ENCODE peak calls at places on chromosomes 13 and 19, in nine cellular contexts. E is heart right ventricle; B is thoracic aorta; F is neural progenitor cell; N is transverse colon; Y is thyroid gland; X is CD8-positive, alpha-beta memory T cell; V is GM23248; P is breast epithelium. Z is an unnamed sample.

GRCh38 chr13:31918707-31919106 is 112.9 kb upstream of the FRY start:
- DNase-seq in E (no peak), B (no peak), F (no peak), N (no peak), Y (no peak), X (no peak), V (no peak), P (no peak), Z (no peak)

GRCh38 chr13:74026753-74027152 is 107.5 kb downstream of the KLF12 start:
- DNase-seq in E (no peak), B (no peak), F (no peak), N (peak; percentile 44), Y (no peak), X (peak; percentile 69), V (no peak), P (no peak), Z (peak; percentile 53)

GRCh38 chr19:40689339-40690049 is 957 bp downstream of the NUMBL start:
- DNase-seq in E (peak; percentile 44), B (no peak), F (peak; percentile 51), N (no peak), Y (no peak), X (peak; percentile 26), V (peak; percentile 59), P (no peak), Z (no peak)

GRCh38 chr19:6586726-6587092 is 4.2 kb downstream of the CD70 start:
- DNase-seq in E (no peak), B (no peak), F (no peak), N (no peak), Y (no peak), X (no peak), V (no peak), P (no peak), Z (no peak)

GRCh38 chr13:46165485-46166220 is 16.3 kb downstream of the LCP1 start:
- DNase-seq in E (no peak), B (no peak), F (no peak), N (no peak), Y (no peak), X (peak; percentile 30), V (no peak), P (no peak), Z (no peak)

GRCh38 chr13:30810261-30810701 is 74.9 kb downstream of the ALOX5AP start:
- DNase-seq in E (no peak), B (no peak), F (no peak), N (no peak), Y (no peak), X (no peak), V (no peak), P (peak; percentile 80), Z (no peak)

GRCh38 chr19:38670921-38671398 is 23.5 kb downstream of the ACTN4 start:
- DNase-seq in E (no peak), B (no peak), F (no peak), N (no peak), Y (no peak), X (no peak), V (peak; percentile 62), P (no peak), Z (peak; percentile 95)

GRCh38 chr19:40177286-40178070 is 13.7 kb upstream of the MAP3K10 start:
- DNase-seq in E (no peak), B (no peak), F (no peak), N (no peak), Y (no peak), X (no peak), V (peak; percentile 53), P (no peak), Z (no peak)

GRCh38 chr19:16373539-16373938 is 48.9 kb downstream of the KLF2 start:
- DNase-seq in E (no peak), B (no peak), F (no peak), N (no peak), Y (no peak), X (no peak), V (peak; percentile 47), P (no peak), Z (no peak)

GRCh38 chr13:34777914-34778303 is 164.2 kb upstream of the NBEA start:
- DNase-seq in E (no peak), B (no peak), F (no peak), N (no peak), Y (no peak), X (no peak), V (no peak), P (no peak), Z (no peak)

GRCh38 chr19:53532362-53532761 is 5.6 kb upstream of the ZNF331 start:
- DNase-seq in E (no peak), B (no peak), F (no peak), N (no peak), Y (no peak), X (no peak), V (peak; percentile 47), P (no peak), Z (no peak)

GRCh38 chr19:49560358-49560900 is 19.9 kb downstream of the NOSIP start:
- DNase-seq in E (no peak), B (no peak), F (no peak), N (peak; percentile 49), Y (no peak), X (peak; percentile 51), V (no peak), P (peak; percentile 31), Z (peak; percentile 55)

DNA sequence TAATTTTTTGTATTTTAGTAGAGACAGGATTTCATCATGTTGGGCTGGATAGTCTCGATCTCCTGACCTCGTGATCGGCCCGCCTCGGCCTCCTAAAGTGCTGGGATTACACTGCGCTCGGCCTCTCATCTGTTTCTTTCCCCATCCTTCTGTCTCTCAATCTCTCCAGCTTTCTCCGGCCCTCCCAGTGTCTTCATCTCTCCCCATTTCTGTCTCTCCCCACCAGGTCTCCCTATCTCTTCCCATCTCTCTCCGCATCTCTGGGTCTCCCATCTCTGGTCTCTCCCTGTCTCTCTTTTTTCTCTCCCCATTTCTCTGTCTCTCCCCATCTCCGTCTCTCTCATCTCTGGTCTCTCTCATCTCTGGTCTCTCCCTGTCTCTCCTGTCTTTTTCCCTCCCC is 12.2 kb upstream of the NFIX start:
- DNase-seq in E (no peak), B (no peak), F (no peak), N (no peak), Y (no peak), X (no peak), V (no peak), P (no peak), Z (no peak)
- H3K4me1 ChIP-seq in E (peaks cover 17% of the 10 kb centered on the region), B (peaks cover 5% of the 10 kb centered on the region), F (no peaks in the 10 kb centered on the region), N (peaks cover 5% of the 10 kb centered on the region), Y (peaks cover 14% of the 10 kb centered on the region), X (peaks cover 28% of the 10 kb centered on the region), V (peaks cover 11% of the 10 kb centered on the region), P (no peaks in the 10 kb centered on the region), Z (no peaks in the 10 kb centered on the region)

GRCh38 chr13:77946522-77946921 is 27.9 kb upstream of the EDNRB start:
- DNase-seq in E (no peak), B (no peak), F (no peak), N (no peak), Y (no peak), X (no peak), V (no peak), P (no peak), Z (no peak)

GRCh38 chr13:77952737-77953136 is 34.1 kb upstream of the EDNRB start:
- DNase-seq in E (no peak), B (no peak), F (no peak), N (no peak), Y (no peak), X (no peak), V (no peak), P (no peak), Z (no peak)

DNA sequence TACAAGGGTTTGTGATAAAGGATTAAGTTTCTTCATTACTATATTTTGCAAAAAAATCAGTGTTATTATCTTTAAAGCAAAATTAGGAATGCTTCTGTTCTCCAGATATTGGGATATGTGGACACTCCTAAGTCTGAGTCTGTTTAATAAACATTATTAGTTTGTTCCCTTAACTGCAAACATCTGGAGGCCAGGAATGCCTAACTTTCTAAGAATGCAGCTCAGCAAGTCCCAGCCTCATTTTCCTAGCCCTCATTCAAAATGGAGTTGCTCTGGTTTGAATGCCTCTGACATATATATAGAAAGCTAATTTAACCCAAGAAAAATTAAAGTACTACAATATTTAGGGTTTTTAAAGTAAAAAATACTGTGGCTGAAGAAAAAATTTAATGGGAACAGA is 33.6 kb upstream of the EDNRB start:
- DNase-seq in E (no peak), B (no peak), F (no peak), N (no peak), Y (no peak), X (no peak), V (no peak), P (no peak), Z (no peak)
- H3K27ac ChIP-seq in E (no peak overlapping the region), B (no peak overlapping the region), F (no peak overlapping the region), N (no peak overlapping the region), Y (no peak overlapping the region), X (no peak overlapping the region), V (no peak overlapping the region), P (no peak overlapping the region), Z (no peak overlapping the region)

DNA sequence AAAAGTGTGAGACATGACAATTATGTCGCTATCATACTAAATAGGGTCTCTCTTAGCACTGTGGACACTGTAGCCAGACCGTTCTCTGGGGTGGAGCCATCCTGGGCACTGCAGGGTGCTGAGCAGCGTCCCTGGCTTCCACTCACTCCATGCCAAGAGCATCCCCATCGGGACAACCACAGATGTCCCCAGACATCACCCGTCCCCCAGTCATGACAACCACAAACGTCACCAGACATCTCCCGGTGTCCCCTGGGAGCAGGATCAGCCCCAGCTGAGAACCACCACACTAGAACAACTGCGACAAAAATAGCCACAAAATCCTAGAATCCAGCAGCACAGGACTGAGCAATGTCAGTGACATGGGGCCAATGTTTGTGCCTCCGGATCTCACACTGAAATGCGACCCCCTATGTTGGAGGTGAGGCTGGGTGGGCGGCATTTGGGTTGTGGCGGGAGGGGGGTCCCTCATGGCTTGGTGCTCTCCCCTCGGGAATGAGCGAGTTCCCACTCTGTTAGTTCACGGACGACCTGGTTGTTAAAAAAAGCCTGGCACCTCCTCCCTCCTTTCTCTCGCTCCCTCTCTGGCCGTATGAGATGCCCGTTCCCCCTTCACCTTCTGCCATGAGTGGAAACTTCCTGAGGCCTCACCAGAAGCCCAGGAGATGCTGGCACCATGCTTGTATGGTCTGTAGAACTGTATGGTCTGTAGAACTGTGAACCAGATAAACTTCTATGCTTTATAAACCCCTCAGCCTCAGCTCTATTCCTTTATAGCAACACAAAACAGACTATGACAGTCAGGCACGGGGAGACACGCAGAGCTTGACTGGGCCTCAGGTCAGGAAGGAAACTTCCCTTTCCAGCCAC is 93.9 kb downstream of the GADD45B start:
- DNase-seq in E (no peak), B (no peak), F (no peak), N (no peak), Y (no peak), X (no peak), V (no peak), P (no peak), Z (no peak)
- H3K4me3 ChIP-seq in E (no peak overlapping the region), B (no peak overlapping the region), F (no peak overlapping the region), N (no peak overlapping the region), Y (no peak overlapping the region), X (no peak overlapping the region), V (no peak overlapping the region), P (no peak overlapping the region), Z (no peak overlapping the region)

DNA sequence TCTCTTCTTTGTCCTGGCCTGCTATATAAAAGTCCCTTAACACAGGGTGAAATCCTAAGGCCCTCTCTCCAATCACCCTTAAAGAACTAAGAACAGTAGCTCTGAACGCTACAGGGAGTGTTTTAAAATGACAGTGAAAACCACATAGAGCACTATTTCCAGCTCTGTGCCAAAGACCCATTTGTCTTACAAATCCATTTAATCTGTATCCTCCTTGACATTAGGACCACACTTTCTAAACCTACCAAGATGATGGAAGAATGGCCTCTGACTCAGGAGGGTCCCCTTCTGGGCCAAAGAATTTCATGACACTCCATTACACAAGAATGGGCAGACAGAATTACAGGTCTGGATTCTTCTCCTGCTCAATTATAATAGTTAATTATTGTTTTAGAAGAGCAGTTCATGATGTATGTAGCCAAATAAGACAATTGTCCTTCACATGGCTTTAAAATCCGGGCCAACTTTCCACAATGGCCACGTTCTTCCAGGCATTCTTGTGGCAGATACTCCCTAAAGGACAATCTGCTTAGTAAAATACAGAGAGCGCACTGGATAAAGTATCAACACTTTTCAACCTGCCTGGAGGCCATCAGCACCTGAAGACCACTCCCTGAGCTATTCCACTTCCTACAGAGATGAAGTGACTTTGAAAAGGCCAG is 61.0 kb downstream of the STK24 start:
- DNase-seq in E (no peak), B (no peak), F (peak; percentile 31), N (no peak), Y (no peak), X (no peak), V (no peak), P (peak; percentile 63), Z (no peak)
- H3K4me1 ChIP-seq in E (peaks cover 35% of the 10 kb centered on the region), B (no peaks in the 10 kb centered on the region), F (peaks cover 35% of the 10 kb centered on the region), N (no peaks in the 10 kb centered on the region), Y (peaks cover 23% of the 10 kb centered on the region), X (peaks cover 48% of the 10 kb centered on the region), V (no peaks in the 10 kb centered on the region), P (no peaks in the 10 kb centered on the region), Z (peaks cover 3% of the 10 kb centered on the region)